ENCODE peak calls at places on chromosomes 11 and 22, in seven cellular contexts. B, R, H, V, P, F and N are unnamed samples.

GRCh38 chr22:46026907-46027218 is 49.9 kb upstream of the WNT7B start:
- DNase-seq in V (no peak), H (no peak), R (no peak), F (no peak), P (no peak), B (no peak), N (no peak)

GRCh38 chr11:12642040-12642439 is 32.2 kb upstream of the TEAD1 start:
- DNase-seq in B (peak), R (no peak), F (peak), H (no peak), P (no peak), V (no peak), N (no peak)

GRCh38 chr22:24429411-24430365 is 2.3 kb downstream of the ADORA2A start:
- DNase-seq in F (no peak), P (no peak), R (peak), V (no peak), B (no peak), H (no peak), N (peak)

GRCh38 chr11:66184728-66185127 is 83.7 kb upstream of the RAB1B start:
- DNase-seq in B (no peak), R (no peak), P (no peak), F (no peak), V (no peak), H (no peak), N (no peak)

GRCh38 chr11:11148104-11148509 is 204.9 kb downstream of the CSNK2A3 start:
- DNase-seq in P (peak), B (peak), F (peak), V (peak), H (peak), R (peak), N (peak)

GRCh38 chr22:44975444-44976262 is 34.2 kb downstream of the PHF21B start:
- DNase-seq in F (peak), V (peak), H (peak), P (peak), R (peak), B (peak), N (peak)

GRCh38 chr11:68051191-68052136 is 12.6 kb downstream of the TCIRG1 start:
- DNase-seq in P (no peak), F (no peak), R (no peak), H (no peak), B (no peak), V (no peak), N (no peak)

GRCh38 chr11:134504146-134504905 is 92.3 kb upstream of the B3GAT1 start:
- DNase-seq in F (no peak), H (no peak), R (no peak), V (no peak), B (no peak), P (no peak), N (no peak)

GRCh38 chr11:118301600-118302195 is 2.8 kb upstream of the CD3E start:
- DNase-seq in V (no peak), F (no peak), P (no peak), H (no peak), B (no peak), R (no peak), N (no peak)

GRCh38 chr11:87878373-87878779 is 296.9 kb downstream of the RAB38 start:
- DNase-seq in P (no peak), H (peak), R (peak), V (no peak), F (peak), B (peak), N (peak)

GRCh38 chr22:37549704-37550059 is 10.6 kb upstream of the CDC42EP1 start:
- DNase-seq in V (peak), R (peak), F (peak), P (no peak), H (no peak), B (peak), N (peak)
- TF ChIP-seq CTCF in V (no peak), R (no peak), F (peak), P (no peak), H (peak), B (peak), N (peak)

DNA sequence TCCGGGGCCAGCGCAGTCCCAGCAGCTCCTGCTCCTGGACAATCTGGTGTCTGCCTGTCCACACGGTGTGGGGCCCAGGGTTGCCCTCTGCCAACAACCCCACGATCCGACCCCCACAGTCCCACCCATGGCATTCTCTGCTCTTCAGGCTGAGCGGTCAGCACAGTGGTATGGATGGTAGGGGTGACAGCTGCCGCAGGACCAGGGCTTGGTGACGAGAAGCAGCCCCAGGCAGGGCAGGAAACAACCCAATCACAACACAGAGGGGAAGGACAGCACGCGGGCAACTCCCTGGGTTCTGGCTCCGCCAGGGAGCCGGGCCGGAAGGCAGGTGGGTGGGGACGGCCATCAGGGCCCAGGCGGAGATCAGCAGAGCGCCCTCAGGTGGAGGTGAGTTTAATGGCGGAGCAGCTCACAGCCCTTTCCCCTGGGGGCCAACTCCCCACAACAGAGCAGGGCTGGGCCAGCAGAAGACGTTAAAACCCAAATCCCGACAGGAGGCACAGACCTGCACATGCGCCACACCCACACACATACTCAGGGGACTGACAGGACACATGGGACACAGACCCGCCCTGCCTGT is 5.3 kb upstream of the CHADL start:
- DNase-seq in P (peak), V (no peak), F (no peak), R (no peak), B (no peak), H (no peak), N (no peak)
- TF ChIP-seq CTCF in P (peak), V (no peak), F (no peak), R (no peak), B (no peak), H (no peak), N (peak)

GRCh38 chr22:25508161-25508560 is 56.3 kb upstream of the GRK3 start:
- DNase-seq in P (no peak), R (no peak), B (no peak), F (no peak), H (no peak), V (no peak), N (no peak)
- TF ChIP-seq CTCF in P (no peak), R (no peak), B (no peak), F (no peak), H (no peak), V (no peak), N (no peak)

DNA sequence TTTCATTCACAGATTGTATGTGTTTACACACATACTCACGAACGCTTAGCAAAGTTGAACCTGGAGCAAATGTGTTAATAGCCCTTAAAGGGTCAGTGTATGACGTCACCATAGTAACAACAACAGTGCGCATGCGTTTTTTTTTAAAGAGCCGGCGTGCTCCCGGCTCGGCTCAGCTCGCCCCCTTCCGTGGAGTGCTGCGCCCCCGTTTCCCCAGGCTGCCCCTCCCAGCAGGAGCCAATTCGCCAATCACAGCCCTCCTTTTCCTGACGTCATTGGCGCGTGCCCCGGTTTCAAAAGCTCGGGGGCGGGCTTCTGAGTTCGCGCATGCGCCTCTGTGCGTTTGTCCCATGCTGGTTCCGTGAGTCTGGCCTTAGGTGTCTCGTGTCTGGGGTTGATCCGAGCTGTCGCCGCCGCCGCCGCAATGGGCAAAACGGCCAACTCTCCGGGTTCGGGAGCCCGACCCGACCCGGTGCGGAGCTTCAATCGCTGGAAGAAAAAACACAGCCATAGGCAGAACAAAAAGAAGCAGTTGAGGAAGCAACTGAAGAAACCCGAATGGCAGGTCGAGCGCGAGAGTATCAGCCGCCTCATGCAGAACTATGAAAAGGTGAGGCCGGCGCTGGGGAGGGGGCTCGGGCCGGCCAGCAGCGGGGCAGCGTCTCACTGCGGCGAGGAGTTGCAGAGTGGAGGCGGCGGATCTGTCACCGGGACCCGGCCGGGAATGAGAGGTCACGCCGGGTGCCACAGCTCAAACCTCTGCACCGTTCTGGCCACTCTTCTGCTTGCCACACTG is at the start of gene DDX10:
- DNase-seq in B (peak), V (peak), H (peak), R (peak), P (peak), F (peak), N (peak)
- TF ChIP-seq CTCF in B (peak), V (peak), H (no peak), R (no peak), P (no peak), F (peak), N (peak)

GRCh38 chr11:26621147-26621546 is 49.1 kb upstream of the MUC15 start:
- DNase-seq in V (no peak), H (peak), B (peak), R (peak), P (no peak), F (peak), N (peak)

GRCh38 chr11:26620282-26621045 is 48.4 kb upstream of the MUC15 start:
- DNase-seq in P (no peak), R (peak), F (no peak), H (no peak), V (no peak), B (no peak), N (no peak)

GRCh38 chr11:26623076-26623666 is 51.1 kb upstream of the MUC15 start:
- DNase-seq in R (peak), P (no peak), F (peak), V (no peak), B (peak), H (no peak), N (no peak)

GRCh38 chr11:26622201-26622600 is 50.1 kb upstream of the MUC15 start:
- DNase-seq in V (no peak), H (no peak), R (peak), P (no peak), B (no peak), F (no peak), N (no peak)

GRCh38 chr11:26626346-26626745 is 54.3 kb upstream of the MUC15 start:
- DNase-seq in B (peak), V (no peak), F (peak), H (peak), P (no peak), R (peak), N (no peak)
- TF ChIP-seq CTCF in B (no peak), V (no peak), F (no peak), H (no peak), P (no peak), R (no peak), N (no peak)

GRCh38 chr11:70471254-70471653 is 72.9 kb downstream of the CTTN start:
- DNase-seq in P (peak), F (peak), B (no peak), R (peak), H (no peak), V (no peak), N (peak)
- TF ChIP-seq CTCF in P (no peak), F (peak), B (peak), R (peak), H (peak), V (no peak), N (peak)

GRCh38 chr11:6323291-6323905 is 3.1 kb upstream of the CAVIN3 start:
- DNase-seq in B (no peak), F (no peak), R (no peak), P (peak), V (no peak), H (no peak), N (no peak)
- TF ChIP-seq CTCF in B (no peak), F (no peak), R (no peak), P (no peak), V (no peak), H (no peak), N (peak)

DNA sequence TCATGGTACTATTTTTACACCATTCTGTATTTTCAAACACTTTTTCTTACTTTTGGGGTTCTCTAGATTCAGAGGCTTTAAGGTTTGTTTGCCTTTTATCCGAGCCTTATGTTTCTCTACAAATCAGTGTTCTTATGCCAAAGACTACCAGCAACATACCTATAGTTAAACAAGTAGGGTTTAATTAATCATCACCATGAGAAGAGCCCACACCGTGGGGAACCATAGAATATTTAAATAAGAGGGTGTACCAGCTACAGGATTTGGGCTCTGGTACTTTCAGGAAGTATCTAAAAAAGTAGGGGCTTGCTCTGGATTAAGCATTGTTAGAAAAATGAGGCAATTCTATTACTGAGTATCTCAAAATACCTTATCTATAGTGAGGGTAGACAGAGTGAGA is 25.7 kb downstream of the TMEM225 start:
- DNase-seq in B (no peak), F (no peak), R (no peak), V (no peak), H (no peak), P (no peak), N (no peak)
- TF ChIP-seq CTCF in B (no peak), F (no peak), R (no peak), V (no peak), H (no peak), P (no peak), N (no peak)